ENCODE peak calls at places on chromosomes 3 and 15, in four cellular contexts. G, K, I and U are unnamed samples.

GRCh38 chr15:71252036-71252898 is 137.0 kb downstream of the THSD4 start:
- DNase-seq in G (no peak), K (no peak), I (no peak), U (no peak)

GRCh38 chr15:90165659-90166489 is 35.3 kb upstream of the SEMA4B start:
- DNase-seq in G (no peak), K (no peak), I (peak; percentile 51), U (peak; percentile 95)

GRCh38 chr3:134144694-134145093 is 106.0 kb downstream of the RYK start:
- DNase-seq in G (no peak), K (no peak), I (no peak), U (no peak)

GRCh38 chr3:119518026-119518425 is 19.7 kb downstream of the TIMMDC1 start:
- DNase-seq in G (no peak), K (no peak), I (no peak), U (no peak)

GRCh38 chr3:125470671-125471070 is 49.3 kb downstream of the SNX4 start:
- DNase-seq in G (no peak), K (no peak), I (no peak), U (no peak)

GRCh38 chr3:35291837-35292236 is 347.5 kb upstream of the ARPP21 start:
- DNase-seq in G (no peak), K (no peak), I (no peak), U (no peak)

GRCh38 chr15:75454471-75455418 is 3.3 kb upstream of the SIN3A start:
- DNase-seq in G (peak; percentile 80), K (peak; percentile 82), I (peak; percentile 84), U (peak; percentile 89)

GRCh38 chr3:74750901-74751300 is 136.4 kb upstream of the CNTN3 start:
- DNase-seq in G (no peak), K (no peak), I (no peak), U (no peak)

GRCh38 chr3:40745381-40746106 is 220.8 kb downstream of the ZNF621 start:
- DNase-seq in G (no peak), K (no peak), I (no peak), U (no peak)

GRCh38 chr3:53581671-53582070 is 87.3 kb downstream of the CACNA1D start:
- DNase-seq in G (no peak), K (no peak), I (no peak), U (no peak)

GRCh38 chr3:62562017-62562416 is 188.7 kb upstream of the FEZF2 start:
- DNase-seq in G (no peak), K (no peak), I (no peak), U (no peak)

GRCh38 chr3:139286825-139287224 is 57.0 kb upstream of the MRPS22 start:
- DNase-seq in G (no peak), K (no peak), I (peak; percentile 68), U (no peak)

GRCh38 chr3:76438971-76439370 is 600.9 kb upstream of the ROBO2 start:
- DNase-seq in G (no peak), K (no peak), I (no peak), U (no peak)

GRCh38 chr3:175778994-175779393 is 919.9 kb downstream of the NAALADL2 start:
- DNase-seq in G (no peak), K (no peak), I (no peak), U (no peak)

GRCh38 chr3:175108012-175108411 is 248.9 kb downstream of the NAALADL2 start:
- DNase-seq in G (no peak), K (no peak), I (no peak), U (no peak)

GRCh38 chr3:32816439-32817194 is 1.2 kb upstream of the TRIM71 start:
- DNase-seq in G (peak; percentile 6), K (peak; percentile 22), I (peak; percentile 42), U (no peak)

GRCh38 chr3:172280406-172281051 is 167.7 kb downstream of the GHSR start:
- DNase-seq in G (no peak), K (no peak), I (no peak), U (no peak)

GRCh38 chr3:40086890-40087884 is 222.3 kb upstream of the EIF1B start:
- DNase-seq in G (no peak), K (no peak), I (no peak), U (no peak)

GRCh38 chr15:67124111-67124510 is 58.7 kb downstream of the SMAD3 start:
- DNase-seq in G (no peak), K (no peak), I (no peak), U (no peak)

GRCh38 chr3:110381992-110382391 is 689.6 kb upstream of the NECTIN3 start:
- DNase-seq in G (no peak), K (no peak), I (no peak), U (no peak)

GRCh38 chr3:181410870-181411269 is 300.9 kb upstream of the SOX2 start:
- DNase-seq in G (no peak), K (no peak), I (no peak), U (no peak)

GRCh38 chr15:33547876-33548275 is 237.1 kb downstream of the RYR3 start:
- DNase-seq in G (no peak), K (no peak), I (no peak), U (no peak)

GRCh38 chr15:78388865-78389264 is 48.7 kb downstream of the CRABP1 start:
- DNase-seq in G (no peak), K (no peak), I (no peak), U (no peak)

GRCh38 chr3:42179110-42179725 is 86.8 kb downstream of the CCK start:
- DNase-seq in G (no peak), K (peak; percentile 27), I (no peak), U (peak; percentile 61)

GRCh38 chr15:90259524-90259923 is 5.9 kb upstream of the NGRN start:
- DNase-seq in G (no peak), K (no peak), I (no peak), U (no peak)

GRCh38 chr15:83230242-83230641 is 22.6 kb upstream of the HDGFL3 start:
- DNase-seq in G (no peak), K (no peak), I (no peak), U (no peak)

GRCh38 chr3:39135170-39135805 is 18.1 kb downstream of the CSRNP1 start:
- DNase-seq in G (no peak), K (no peak), I (no peak), U (no peak)

GRCh38 chr15:76514292-76514691 is 177.7 kb downstream of the ISL2 start:
- DNase-seq in G (no peak), K (no peak), I (no peak), U (no peak)

GRCh38 chr15:68210821-68211655 is 5.9 kb upstream of the CALML4 start:
- DNase-seq in G (peak; percentile 35), K (peak; percentile 27), I (peak; percentile 84), U (no peak)

GRCh38 chr3:63193647-63194046 is 84.5 kb upstream of the SYNPR start:
- DNase-seq in G (no peak), K (no peak), I (no peak), U (peak; percentile 16)

GRCh38 chr3:152039887-152040286 is 166.4 kb downstream of the SUCNR1 start:
- DNase-seq in G (no peak), K (no peak), I (no peak), U (no peak)

GRCh38 chr3:181173227-181173626 is 183.7 kb upstream of the DNAJC19 start:
- DNase-seq in G (no peak), K (no peak), I (no peak), U (no peak)